ENCODE peak calls at places on chromosomes 4 and X, in five cellular contexts. H, D, T, L and V are unnamed samples.

GRCh38 chr4:147550626-147551250 is 66.5 kb upstream of the TMEM184C start:
- DNase-seq in H (no peak), D (peak), T (no peak), L (no peak), V (no peak)

GRCh38 chrX:100413231-100413630 is 3.2 kb upstream of the PCDH19 start:
- DNase-seq in H (peak), D (peak), T (peak), L (no peak), V (peak)

GRCh38 chr4:48346594-48346993 is 5.3 kb downstream of the SLAIN2 start:
- DNase-seq in H (no peak), D (no peak), T (no peak), L (no peak), V (no peak)

GRCh38 chr4:30839583-30840520 is 119.7 kb downstream of the PCDH7 start:
- DNase-seq in H (no peak), D (peak), T (no peak), L (no peak), V (no peak)

GRCh38 chrX:68462653-68463052 is 29.4 kb upstream of the OPHN1 start:
- DNase-seq in H (peak), D (peak), T (peak), L (no peak), V (peak)

GRCh38 chr4:61202100-61202637 is 2.0 kb downstream of the ADGRL3 start:
- DNase-seq in H (no peak), D (no peak), T (no peak), L (peak), V (no peak)

GRCh38 chrX:51853251-51853650 is 40.2 kb upstream of the MAGED1 start:
- DNase-seq in H (no peak), D (no peak), T (no peak), L (no peak), V (no peak)

GRCh38 chr4:15913631-15913970 is 24.9 kb downstream of the FGFBP1 start:
- DNase-seq in H (no peak), D (no peak), T (peak), L (no peak), V (no peak)

GRCh38 chrX:39674771-39675553 is 422.8 kb downstream of the BCOR start:
- DNase-seq in H (no peak), D (peak), T (no peak), L (no peak), V (no peak)

GRCh38 chrX:39591099-39591498 is 506.7 kb downstream of the BCOR start:
- DNase-seq in H (no peak), D (no peak), T (no peak), L (no peak), V (no peak)

GRCh38 chr4:174697164-174697563 is 131.9 kb downstream of the GLRA3 start:
- DNase-seq in H (no peak), D (no peak), T (no peak), L (no peak), V (no peak)

GRCh38 chr4:41095973-41096372 is 118.4 kb downstream of the APBB2 start:
- DNase-seq in H (no peak), D (no peak), T (no peak), L (no peak), V (no peak)

GRCh38 chr4:186485621-186486062 is 69.7 kb downstream of the MTNR1A start:
- DNase-seq in H (no peak), D (peak), T (peak), L (no peak), V (peak)

GRCh38 chr4:138765442-138765841 is 250.1 kb upstream of the NOCT start:
- DNase-seq in H (no peak), D (no peak), T (no peak), L (no peak), V (no peak)

GRCh38 chr4:1164956-1165545 is 7.3 kb downstream of the SPON2 start:
- DNase-seq in H (no peak), D (no peak), T (no peak), L (no peak), V (no peak)

GRCh38 chr4:105145913-105146285 is 777 bp upstream of the TET2 start:
- DNase-seq in H (no peak), D (peak), T (no peak), L (peak), V (peak)

GRCh38 chrX:40099046-40099968 is 1.5 kb upstream of the BCOR start:
- DNase-seq in H (peak), D (peak), T (no peak), L (peak), V (peak)

GRCh38 chr4:177671845-177672244 is 229.6 kb upstream of the AGA start:
- DNase-seq in H (no peak), D (no peak), T (no peak), L (no peak), V (no peak)

GRCh38 chr4:42330291-42330690 is 67.0 kb upstream of the SHISA3 start:
- DNase-seq in H (no peak), D (no peak), T (no peak), L (no peak), V (no peak)

GRCh38 chrX:153306527-153307115 is 14.9 kb downstream of the PNMA6F start:
- DNase-seq in H (no peak), D (no peak), T (no peak), L (no peak), V (no peak)

GRCh38 chr4:40308528-40309122 is 26.5 kb upstream of the CHRNA9 start:
- DNase-seq in H (no peak), D (no peak), T (no peak), L (no peak), V (no peak)

GRCh38 chr4:8586671-8587468 is 5.7 kb upstream of the CPZ start:
- DNase-seq in H (peak), D (peak), T (no peak), L (peak), V (no peak)

GRCh38 chr4:108861339-108861738 is 98.5 kb upstream of the ETNPPL start:
- DNase-seq in H (no peak), D (peak), T (no peak), L (no peak), V (no peak)

GRCh38 chr4:110787109-110787508 is 164.2 kb upstream of the PITX2 start:
- DNase-seq in H (no peak), D (no peak), T (no peak), L (no peak), V (no peak)

GRCh38 chrX:83419030-83419792 is 88.9 kb upstream of the POU3F4 start:
- DNase-seq in H (no peak), D (no peak), T (no peak), L (peak), V (no peak)

GRCh38 chrX:39331062-39331704 is 529.9 kb downstream of the MID1IP1 start:
- DNase-seq in H (no peak), D (no peak), T (no peak), L (no peak), V (no peak)

GRCh38 chr4:5019274-5019673 is at the start of gene CYTL1:
- DNase-seq in H (no peak), D (no peak), T (no peak), L (no peak), V (no peak)

GRCh38 chrX:68851082-68851481 is 22.3 kb downstream of the EFNB1 start:
- DNase-seq in H (no peak), D (no peak), T (no peak), L (no peak), V (no peak)

GRCh38 chrX:20517565-20517964 is 250.9 kb upstream of the RPS6KA3 start:
- DNase-seq in H (no peak), D (no peak), T (no peak), L (no peak), V (no peak)

GRCh38 chr4:88429401-88429800 is 27.5 kb upstream of the HERC5 start:
- DNase-seq in H (no peak), D (no peak), T (no peak), L (no peak), V (no peak)

GRCh38 chrX:12301288-12301687 is 163.0 kb downstream of the FRMPD4 start:
- DNase-seq in H (no peak), D (no peak), T (no peak), L (no peak), V (no peak)

GRCh38 chr4:98939892-98940298 is 11.0 kb upstream of the EIF4E start:
- DNase-seq in H (no peak), D (no peak), T (peak), L (no peak), V (peak)

GRCh38 chrX:23898412-23898959 is 9.3 kb downstream of the APOO start:
- DNase-seq in H (no peak), D (no peak), T (peak), L (no peak), V (no peak)

GRCh38 chr4:128386761-128387599 is 99.4 kb upstream of the PGRMC2 start:
- DNase-seq in H (peak), D (peak), T (peak), L (peak), V (peak)

GRCh38 chr4:101033986-101034385 is 313.3 kb downstream of the PPP3CA start:
- DNase-seq in H (no peak), D (no peak), T (no peak), L (no peak), V (no peak)

GRCh38 chr4:124030038-124030638 is 633.5 kb downstream of the SPRY1 start:
- DNase-seq in H (no peak), D (no peak), T (no peak), L (no peak), V (no peak)

GRCh38 chrX:10135561-10136399 is 21.0 kb upstream of the CLCN4 start:
- DNase-seq in H (no peak), D (peak), T (no peak), L (no peak), V (no peak)
- H3K27ac ChIP-seq in H (no peak), D (peak), T (no peak), L (no peak), V (no peak)

DNA sequence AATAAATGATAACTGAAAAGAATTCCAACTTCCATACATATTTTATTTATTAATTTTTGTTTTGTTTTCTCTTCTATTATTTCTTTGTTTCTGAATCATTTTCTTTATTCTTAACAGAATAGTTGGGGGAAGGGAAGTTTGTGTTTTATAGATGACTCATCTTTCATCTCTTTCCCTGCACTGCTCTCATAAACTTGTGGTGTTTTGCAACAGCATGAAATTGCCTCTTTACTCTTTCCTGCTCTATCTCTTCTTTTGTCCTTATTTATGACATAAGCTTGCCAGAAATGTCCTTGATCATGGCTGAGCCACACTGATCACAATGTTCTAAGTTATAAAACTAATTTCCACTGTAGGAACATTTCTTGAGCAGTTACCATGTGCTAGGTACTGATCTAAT is 22.3 kb downstream of the QRFPR start:
- DNase-seq in H (no peak), D (no peak), T (no peak), L (no peak), V (no peak)
- TF ChIP-seq POLR2A in H (no peak), D (no peak), T (no peak), L (no peak), V (no peak)

GRCh38 chr4:86450861-86451260 is 91.0 kb upstream of the MAPK10 start:
- DNase-seq in H (no peak), D (no peak), T (no peak), L (no peak), V (no peak)

GRCh38 chr4:86450189-86450588 is 90.3 kb upstream of the MAPK10 start:
- DNase-seq in H (no peak), D (no peak), T (no peak), L (no peak), V (no peak)

GRCh38 chr4:86449746-86450145 is 89.9 kb upstream of the MAPK10 start:
- DNase-seq in H (no peak), D (no peak), T (no peak), L (no peak), V (no peak)

GRCh38 chr4:86446996-86447395 is 87.1 kb upstream of the MAPK10 start:
- DNase-seq in H (no peak), D (no peak), T (no peak), L (no peak), V (no peak)

DNA sequence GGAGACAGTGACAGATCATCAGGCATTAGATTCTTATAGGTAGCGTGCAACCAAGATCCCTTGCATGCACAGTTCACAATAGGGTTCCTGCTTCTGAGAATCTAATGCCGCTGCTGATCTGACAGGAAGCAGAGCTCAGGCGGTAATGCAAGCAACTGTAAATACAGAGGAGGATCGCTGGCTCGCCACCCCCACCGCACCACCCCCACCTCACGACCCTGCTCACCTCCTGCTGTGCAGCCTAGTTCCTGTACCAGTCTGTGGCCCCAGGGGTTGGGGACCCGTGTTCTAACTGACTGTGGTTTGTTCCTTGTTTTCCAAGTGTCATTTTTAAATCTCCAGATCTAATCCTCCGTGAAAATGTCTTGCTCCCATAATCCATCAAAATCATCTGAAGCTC is 89.0 kb upstream of the MAPK10 start:
- DNase-seq in H (no peak), D (no peak), T (no peak), L (no peak), V (no peak)
- H3K27ac ChIP-seq in H (no peak), D (no peak), T (no peak), L (no peak), V (no peak)

GRCh38 chr4:112823141-112823540 is 186.2 kb downstream of the LARP7 start:
- DNase-seq in H (no peak), D (no peak), T (no peak), L (no peak), V (no peak)

GRCh38 chr4:112819729-112820128 is 182.8 kb downstream of the LARP7 start:
- DNase-seq in H (no peak), D (no peak), T (no peak), L (no peak), V (no peak)

GRCh38 chr4:112823631-112824030 is 186.7 kb downstream of the LARP7 start:
- DNase-seq in H (no peak), D (no peak), T (no peak), L (no peak), V (no peak)

GRCh38 chr4:112813790-112814189 is 176.8 kb downstream of the LARP7 start:
- DNase-seq in H (no peak), D (no peak), T (no peak), L (no peak), V (no peak)

GRCh38 chr4:112817933-112818921 is 181.3 kb downstream of the LARP7 start:
- DNase-seq in H (peak), D (peak), T (peak), L (peak), V (no peak)
- TF ChIP-seq POLR2A in H (no peak), D (no peak), T (no peak), L (no peak), V (no peak)

GRCh38 chrX:107118322-107119147 is at the start of gene RBM41:
- DNase-seq in H (peak), D (peak), T (peak), L (peak), V (peak)

GRCh38 chrX:107123750-107124149 is 5.1 kb upstream of the RBM41 start:
- DNase-seq in H (no peak), D (no peak), T (no peak), L (no peak), V (no peak)

GRCh38 chrX:107119281-107119680 is 659 bp upstream of the RBM41 start:
- DNase-seq in H (no peak), D (no peak), T (no peak), L (no peak), V (no peak)

GRCh38 chrX:107117993-107118321 is 665 bp downstream of the RBM41 start:
- DNase-seq in H (no peak), D (no peak), T (no peak), L (no peak), V (no peak)
- H3K27ac ChIP-seq in H (no peak), D (no peak), T (peak), L (peak), V (peak)

DNA sequence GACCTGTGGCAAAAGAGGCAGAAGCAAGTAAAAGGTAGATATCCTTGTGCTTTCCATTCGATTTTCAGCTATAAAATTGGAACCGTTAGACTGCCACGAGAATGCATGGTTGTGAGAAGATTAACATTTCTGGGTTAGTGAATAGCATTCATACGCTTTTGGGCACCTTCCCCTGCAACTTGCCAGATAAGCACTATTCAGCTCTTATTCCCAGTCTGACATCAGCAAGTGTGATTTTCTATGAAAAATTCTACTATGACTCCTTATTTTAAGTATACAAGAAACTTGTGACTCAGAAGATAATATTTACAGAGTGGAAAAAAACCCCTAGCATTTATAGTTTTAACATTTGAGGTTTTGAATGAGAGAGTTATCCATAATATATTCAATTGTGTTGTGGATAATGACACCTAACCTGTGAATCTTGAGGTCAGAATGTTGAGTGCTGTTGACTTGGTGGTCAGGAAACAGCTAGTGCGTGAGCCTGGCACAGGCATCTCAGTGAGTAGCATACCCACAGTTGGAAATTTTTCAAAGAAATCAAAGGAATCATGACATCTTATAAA is 3.9 kb downstream of the FGB start:
- DNase-seq in H (no peak), D (no peak), T (no peak), L (no peak), V (no peak)
- TF ChIP-seq POLR2A in H (no peak), D (no peak), T (no peak), L (no peak), V (no peak)

DNA sequence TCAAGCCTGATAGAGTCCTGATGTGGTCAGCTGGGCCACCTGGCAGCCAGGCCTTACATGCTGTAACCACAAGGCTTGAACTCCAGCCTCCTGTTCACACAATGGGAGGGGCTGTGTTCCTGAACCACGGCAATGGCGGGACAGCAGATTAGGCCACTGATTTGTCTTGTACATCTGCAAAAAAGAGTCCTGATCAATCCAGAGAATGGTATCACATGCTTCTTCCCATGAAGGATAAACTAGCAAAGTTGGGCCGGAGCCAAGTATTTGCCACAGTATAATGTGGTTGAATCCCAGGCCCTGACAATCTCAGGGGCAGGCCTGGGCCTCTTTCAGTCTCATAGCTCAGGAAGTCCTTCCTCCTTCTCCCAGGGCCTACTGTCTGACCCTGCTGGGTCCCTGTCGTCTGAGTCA is 2182.5 kb upstream of the AGA start:
- DNase-seq in H (no peak), D (no peak), T (no peak), L (no peak), V (no peak)
- H3K27ac ChIP-seq in H (no peak), D (no peak), T (no peak), L (no peak), V (no peak)

GRCh38 chrX:1418901-1419544 is 27.1 kb upstream of the SLC25A6 start:
- DNase-seq in H (no peak), D (no peak), T (no peak), L (no peak), V (no peak)

GRCh38 chrX:1419545-1420355 is 27.8 kb upstream of the SLC25A6 start:
- DNase-seq in H (no peak), D (no peak), T (no peak), L (no peak), V (no peak)

GRCh38 chrX:1417921-1418875 is 26.3 kb upstream of the SLC25A6 start:
- DNase-seq in H (no peak), D (no peak), T (no peak), L (no peak), V (no peak)

GRCh38 chrX:1416965-1417760 is 25.2 kb upstream of the SLC25A6 start:
- DNase-seq in H (no peak), D (no peak), T (no peak), L (no peak), V (no peak)

GRCh38 chrX:1416327-1416784 is 24.4 kb upstream of the SLC25A6 start:
- DNase-seq in H (no peak), D (no peak), T (no peak), L (peak), V (no peak)
- TF ChIP-seq POLR2A in H (no peak), D (no peak), T (no peak), L (no peak), V (no peak)